ENCODE peak calls at places on chromosomes 16 and 17, in six cellular contexts. T is HL-60, G is tibial nerve, I is tibial artery, U is Caco-2, O is activated B cell treated with CpG ODN at 0.5 μM for 24 hours. H is an unnamed sample.

GRCh38 chr17:34318474-34318873 is 761 bp upstream of the CCL8 start:
- DNase-seq in T (peak; percentile 40), G (no peak), I (no peak), U (peak; percentile 43), O (no peak), H (no peak)

GRCh38 chr17:68095205-68095811 is 59.8 kb downstream of the KPNA2 start:
- DNase-seq in T (no peak), G (no peak), I (no peak), U (no peak), O (no peak), H (no peak)

GRCh38 chr17:8158267-8159031 is 4.3 kb downstream of the VAMP2 start:
- DNase-seq in T (peak; percentile 82), G (peak; percentile 96), I (peak; percentile 97), U (peak; percentile 86), O (peak; percentile 79), H (peak; percentile 91)

GRCh38 chr17:68824707-68825106 is 130.5 kb downstream of the ABCA8 start:
- DNase-seq in T (no peak), G (no peak), I (no peak), U (no peak), O (no peak), H (no peak)

GRCh38 chr17:74343526-74344284 is 17.7 kb downstream of the KIF19 start:
- DNase-seq in T (no peak), G (no peak), I (no peak), U (no peak), O (no peak), H (no peak)

GRCh38 chr17:6623941-6624340 is 16.6 kb downstream of the KIAA0753 start:
- DNase-seq in T (no peak), G (no peak), I (no peak), U (no peak), O (no peak), H (no peak)

GRCh38 chr17:28328325-28328724 is 6.9 kb downstream of the IFT20 start:
- DNase-seq in T (no peak), G (no peak), I (no peak), U (peak; percentile 70), O (no peak), H (no peak)

GRCh38 chr16:28935333-28935732 is 3.6 kb downstream of the CD19 start:
- DNase-seq in T (no peak), G (no peak), I (no peak), U (no peak), O (no peak), H (no peak)

GRCh38 chr17:27603446-27603820 is 27.6 kb upstream of the LGALS9 start:
- DNase-seq in T (no peak), G (no peak), I (no peak), U (no peak), O (no peak), H (no peak)

GRCh38 chr16:76634847-76635697 is 357.9 kb downstream of the CNTNAP4 start:
- DNase-seq in T (no peak), G (no peak), I (no peak), U (no peak), O (no peak), H (no peak)

GRCh38 chr16:76639685-76640289 is 362.6 kb downstream of the CNTNAP4 start:
- DNase-seq in T (peak; percentile 4), G (no peak), I (no peak), U (peak; percentile 70), O (no peak), H (no peak)
- TF ChIP-seq CTCF in T (peak; percentile 24), G (no peak), I (no peak), U (peak; percentile 48), O (no peak), H (no peak)

DNA sequence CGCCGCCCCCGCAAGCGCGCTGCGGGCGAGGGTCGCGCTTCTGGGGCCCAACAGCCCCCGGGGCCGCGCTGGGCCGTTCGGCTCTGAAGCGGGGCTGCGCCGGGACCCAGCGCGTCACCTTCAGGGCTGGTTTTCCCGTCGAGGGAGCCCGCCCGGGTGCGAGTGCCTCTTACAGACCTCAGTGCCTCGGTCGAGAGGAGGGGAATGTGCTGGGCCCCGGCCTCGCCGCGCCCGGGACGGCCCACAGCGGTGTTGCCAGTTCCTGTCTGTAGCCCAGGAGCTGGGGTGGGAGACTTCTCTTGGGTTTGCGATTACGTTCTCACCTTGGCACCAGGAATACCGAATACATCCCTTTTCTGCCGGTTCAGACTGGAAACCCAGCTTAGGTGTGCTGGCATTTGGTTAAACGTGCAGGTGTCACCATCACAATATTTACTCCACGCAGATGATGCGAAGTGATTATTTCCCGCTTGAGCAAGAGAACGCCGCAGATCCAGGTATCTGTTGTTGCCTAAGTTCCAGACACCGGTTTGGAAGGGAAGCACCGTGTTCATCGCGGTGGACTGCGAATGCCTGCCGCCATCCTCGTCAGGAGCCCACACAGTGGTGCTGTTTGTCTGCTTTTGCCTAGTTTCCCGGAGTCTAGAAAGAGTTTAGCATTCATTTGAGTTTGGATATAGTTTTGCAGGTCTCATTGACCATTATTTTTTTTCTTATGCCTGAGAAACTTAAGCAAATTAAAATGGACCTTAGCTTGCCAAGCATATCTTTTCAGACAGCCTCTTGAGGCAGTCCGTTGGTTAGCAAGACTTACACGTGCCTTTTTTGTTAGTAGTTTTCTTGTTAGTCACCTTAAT is 915 bp downstream of the MAP1LC3B start:
- DNase-seq in T (no peak), G (no peak), I (peak; percentile 51), U (peak; percentile 63), O (peak; percentile 48), H (no peak)
- TF ChIP-seq CTCF in T (no peak), G (no peak), I (peak; percentile 28), U (no peak), O (no peak), H (no peak)

GRCh38 chr16:56603589-56603988 is 4.8 kb upstream of the MT2A start:
- DNase-seq in T (peak; percentile 62), G (no peak), I (peak; percentile 46), U (peak; percentile 76), O (no peak), H (no peak)
- TF ChIP-seq CTCF in T (peak; percentile 21), G (peak; percentile 31), I (peak; percentile 59), U (peak; percentile 57), O (no peak), H (no peak)

DNA sequence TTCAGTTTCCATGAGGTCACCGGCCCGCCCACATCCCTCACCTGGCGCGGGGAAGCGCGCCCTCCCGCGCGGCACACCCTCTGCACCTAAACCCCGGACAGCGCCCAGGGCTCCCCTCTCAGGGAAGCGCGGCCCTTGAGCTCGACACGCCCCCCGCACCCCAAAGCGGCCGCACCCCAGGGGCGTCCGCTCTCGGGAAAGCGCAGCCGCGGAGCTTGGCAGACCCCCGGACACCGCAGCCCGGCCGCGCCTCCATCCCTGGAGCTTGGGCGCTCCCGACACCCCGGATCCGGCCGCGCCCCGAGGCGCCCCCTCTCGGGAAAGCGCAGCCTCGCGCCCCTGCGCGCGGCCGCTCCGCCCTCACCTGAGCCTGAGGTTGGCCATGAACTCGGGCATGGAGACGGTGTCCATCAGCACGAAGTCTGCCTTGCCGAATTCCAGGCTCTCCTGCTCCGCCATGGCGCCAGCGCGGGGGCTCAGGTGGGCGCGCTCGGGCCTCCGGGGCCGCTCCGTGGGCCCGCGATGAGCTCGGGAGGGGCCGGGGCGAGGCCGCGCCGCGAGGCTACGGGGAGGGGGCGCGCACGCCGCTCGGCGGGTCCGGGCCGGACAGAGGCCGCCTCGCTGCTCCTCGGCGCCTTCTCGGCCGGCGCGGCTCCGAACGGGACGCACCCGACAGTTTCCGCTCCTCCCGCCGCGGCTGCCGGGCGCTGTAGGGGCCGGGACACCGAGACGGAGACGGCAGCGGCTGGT is at the start of gene MYO1D:
- DNase-seq in T (no peak), G (no peak), I (peak; percentile 49), U (peak; percentile 88), O (peak; percentile 73), H (peak; percentile 75)
- TF ChIP-seq CTCF in T (no peak), G (no peak), I (peak; percentile 27), U (peak; percentile 63), O (no peak), H (peak; percentile 38)

GRCh38 chr16:15482748-15483118 is 48.3 kb downstream of the BMERB1 start:
- DNase-seq in T (no peak), G (no peak), I (no peak), U (no peak), O (no peak), H (no peak)
- TF ChIP-seq CTCF in T (no peak), G (no peak), I (no peak), U (no peak), O (no peak), H (no peak)

GRCh38 chr16:10078541-10078949 is 103.7 kb downstream of the GRIN2A start:
- DNase-seq in T (no peak), G (no peak), I (no peak), U (peak; percentile 4), O (no peak), H (no peak)
- TF ChIP-seq CTCF in T (no peak), G (no peak), I (no peak), U (no peak), O (no peak), H (no peak)

DNA sequence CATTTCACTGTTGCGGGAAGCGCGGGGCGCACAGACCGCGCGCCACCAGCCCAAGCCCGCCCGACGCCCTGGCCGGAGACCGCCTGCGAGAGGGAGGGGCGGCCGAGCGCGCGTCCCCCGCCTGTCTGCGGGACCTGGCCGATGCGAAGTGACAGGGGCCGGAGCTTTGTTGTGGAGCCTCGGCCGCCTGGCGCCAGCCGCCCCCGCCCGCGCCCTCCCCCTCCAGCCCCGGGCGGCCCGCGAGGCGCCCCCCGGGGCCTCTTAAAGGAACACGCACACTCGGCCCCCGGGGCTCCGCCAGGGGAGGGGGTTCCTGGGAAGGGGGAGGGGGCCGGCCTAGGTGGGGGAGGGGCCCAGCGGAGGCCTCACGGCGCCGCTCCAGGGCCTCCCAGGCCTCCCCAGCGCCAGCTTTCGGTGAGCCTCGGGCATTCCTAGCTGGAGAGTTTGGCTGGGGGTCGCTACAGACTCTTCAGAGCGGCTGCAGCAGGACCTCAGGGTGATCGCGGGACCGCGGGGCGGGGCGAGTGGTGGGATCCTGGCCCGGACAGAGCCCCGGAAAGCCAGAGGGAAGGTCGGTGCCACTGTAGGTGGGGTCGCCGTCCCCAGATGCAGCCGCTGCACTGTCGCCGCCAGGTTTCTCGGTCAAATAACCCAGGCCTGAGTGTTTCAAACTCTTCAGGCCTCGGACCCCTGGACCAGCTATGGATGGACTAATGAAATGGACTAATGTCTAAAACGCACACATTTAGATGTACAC is 2.4 kb upstream of the TBX2 start:
- DNase-seq in T (no peak), G (no peak), I (no peak), U (no peak), O (no peak), H (no peak)
- TF ChIP-seq CTCF in T (no peak), G (no peak), I (no peak), U (no peak), O (no peak), H (no peak)

DNA sequence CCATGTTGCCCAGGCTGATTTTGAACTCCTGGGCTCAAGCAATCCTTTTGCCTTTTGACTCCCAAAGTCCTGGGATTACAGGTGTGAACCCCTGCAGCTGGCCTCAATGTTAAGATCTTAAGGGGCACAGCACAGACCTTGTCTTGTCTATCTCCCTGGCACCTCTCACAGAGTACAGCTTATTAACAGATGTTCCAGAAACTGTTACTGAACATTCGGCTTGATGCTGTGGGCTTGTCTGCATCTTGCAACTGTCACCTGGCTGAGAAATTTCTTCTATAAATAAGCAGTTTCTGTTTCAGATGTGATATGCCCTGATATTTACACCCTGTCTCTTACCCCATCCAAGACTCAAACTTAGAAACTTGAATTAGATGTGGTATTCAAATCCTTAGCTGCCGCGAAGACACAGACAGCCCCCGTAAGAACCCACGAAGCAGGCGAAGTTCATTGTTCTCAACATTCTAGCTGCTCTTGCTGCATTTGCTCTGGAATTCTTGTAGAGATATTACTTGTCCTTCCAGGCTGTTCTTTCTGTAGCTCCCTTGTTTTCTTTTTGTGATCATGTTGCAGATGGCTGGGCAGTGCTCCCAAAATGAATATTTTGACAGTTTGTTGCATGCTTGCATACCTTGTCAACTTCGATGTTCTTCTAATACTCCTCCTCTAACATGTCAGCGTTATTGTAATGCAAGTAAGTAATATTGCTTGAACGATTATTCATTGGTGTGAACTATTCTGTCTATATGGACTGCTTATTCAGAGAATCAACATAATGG is at the start of gene TNFRSF17:
- DNase-seq in T (no peak), G (no peak), I (no peak), U (no peak), O (no peak), H (no peak)
- TF ChIP-seq CTCF in T (no peak), G (no peak), I (no peak), U (no peak), O (no peak), H (no peak)